ENCODE peak calls at places on chromosomes 3 and 15, in five cellular contexts. A, O, W, Z and M are unnamed samples.

GRCh38 chr3:15347737-15348110 is 15.3 kb upstream of the SH3BP5 start:
- DNase-seq in Z (no peak), W (no peak), O (peak; percentile 51), A (no peak), M (no peak)

GRCh38 chr15:63560741-63561448 is 36.3 kb upstream of the FBXL22 start:
- DNase-seq in Z (no peak), A (no peak), W (no peak), O (no peak), M (no peak)

GRCh38 chr15:29734917-29735572 is 87.2 kb downstream of the TJP1 start:
- DNase-seq in O (no peak), A (no peak), W (no peak), Z (peak; percentile 31), M (peak; percentile 24)

GRCh38 chr3:46097691-46098241 is 70.5 kb upstream of the XCR1 start:
- DNase-seq in Z (no peak), W (no peak), A (no peak), O (no peak), M (no peak)

GRCh38 chr3:15215996-15216395 is 9.9 kb downstream of the CAPN7 start:
- DNase-seq in Z (no peak), O (no peak), W (no peak), A (no peak), M (no peak)

GRCh38 chr3:131353946-131354345 is 27.6 kb upstream of the NUDT16 start:
- DNase-seq in W (no peak), Z (no peak), O (no peak), A (no peak), M (no peak)

GRCh38 chr3:195908439-195909293 is at the start of gene TNK2:
- DNase-seq in Z (no peak), W (peak; percentile 75), A (no peak), O (peak; percentile 39), M (no peak)

GRCh38 chr3:126553284-126553811 is 5.4 kb downstream of the C3orf22 start:
- DNase-seq in W (no peak), A (no peak), Z (no peak), O (no peak), M (no peak)

GRCh38 chr3:180528843-180529242 is 73.1 kb upstream of the TTC14 start:
- DNase-seq in W (no peak), Z (no peak), O (no peak), A (no peak), M (no peak)

DNA sequence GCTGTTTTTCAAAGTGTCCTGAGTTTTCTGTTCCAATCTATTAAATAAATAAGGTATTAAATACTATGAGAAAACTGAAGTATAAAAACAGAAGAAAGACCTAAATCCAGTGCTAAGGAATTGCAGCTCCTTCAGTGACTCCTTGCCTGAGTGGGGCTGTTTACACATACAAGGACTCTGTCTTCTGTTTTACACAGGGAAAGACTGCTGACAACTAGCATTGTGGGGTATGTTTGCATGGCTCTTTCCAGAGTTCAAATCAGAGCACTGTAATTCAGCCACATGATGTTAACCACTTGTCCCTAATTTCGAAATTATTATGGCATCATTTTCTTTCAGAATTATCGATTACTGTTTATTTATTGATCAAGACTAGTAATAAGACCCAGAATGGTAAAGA is 31.3 kb upstream of the MEIS2 start:
- DNase-seq in A (no peak), O (no peak), Z (no peak), W (no peak), M (no peak)
- TF ChIP-seq YY1 in A (no peak), O (no peak), Z (no peak), W (no peak), M (no peak)

DNA sequence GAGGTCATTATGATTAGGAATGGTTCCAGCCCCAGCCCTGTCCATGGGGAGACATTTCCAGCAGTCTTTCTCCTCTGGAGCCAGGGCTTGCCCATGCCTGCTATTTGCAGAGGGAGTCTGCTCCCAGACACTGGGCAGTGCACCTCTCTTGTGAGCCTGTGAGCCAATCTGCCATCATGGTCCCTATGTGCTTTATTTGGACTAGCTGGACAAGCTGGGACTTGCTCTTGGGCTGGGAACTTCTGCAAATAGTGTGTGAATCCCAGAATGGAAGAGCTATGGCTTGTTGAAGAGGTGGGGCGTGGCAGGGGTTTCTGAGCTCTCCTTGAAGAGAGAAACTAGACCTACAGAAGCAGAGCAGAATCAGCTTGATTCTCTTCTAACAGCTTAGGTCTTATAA is 53.7 kb upstream of the KY start:
- DNase-seq in W (no peak), O (no peak), Z (no peak), A (no peak), M (no peak)
- TF ChIP-seq YY1 in W (no peak), O (no peak), Z (no peak), A (no peak), M (no peak)

GRCh38 chr3:194773216-194773615 is 87.5 kb downstream of the FAM43A start:
- DNase-seq in A (no peak), W (no peak), Z (no peak), O (no peak), M (no peak)
- TF ChIP-seq YY1 in A (no peak), W (no peak), Z (no peak), O (no peak), M (no peak)

DNA sequence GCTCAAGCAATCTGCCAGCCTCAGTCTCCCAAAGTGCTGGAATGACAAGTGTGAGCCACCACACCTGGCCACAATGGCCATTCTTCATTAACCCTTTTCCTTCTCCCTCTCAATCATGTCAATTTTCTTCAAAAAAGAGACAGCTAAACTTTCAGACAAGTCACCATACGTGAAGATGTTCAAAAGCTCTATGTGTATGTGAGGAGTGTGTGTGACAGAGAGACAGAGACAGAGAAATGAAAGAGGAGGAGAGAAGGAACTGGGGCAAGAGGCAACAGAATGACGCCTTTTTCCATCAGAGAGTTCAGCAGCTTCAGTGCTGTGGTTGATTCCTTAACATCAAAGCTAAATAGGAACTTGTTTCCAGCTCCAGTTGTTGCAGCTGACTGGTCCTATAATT is 27.4 kb downstream of the OSBPL10 start:
- DNase-seq in W (no peak), O (no peak), Z (no peak), A (no peak), M (no peak)
- TF ChIP-seq YY1 in W (no peak), O (no peak), Z (no peak), A (no peak), M (no peak)

GRCh38 chr15:25862469-25863066 is 559 bp downstream of the ATP10A start:
- DNase-seq in A (no peak), O (no peak), Z (no peak), W (peak; percentile 68), M (no peak)

GRCh38 chr15:25860885-25861866 is 2.0 kb downstream of the ATP10A start:
- DNase-seq in O (no peak), A (no peak), Z (no peak), W (no peak), M (no peak)

GRCh38 chr15:25858952-25859760 is 4.0 kb downstream of the ATP10A start:
- DNase-seq in A (no peak), Z (no peak), O (no peak), W (no peak), M (no peak)

GRCh38 chr15:25862087-25862468 is 1.0 kb downstream of the ATP10A start:
- DNase-seq in W (no peak), O (no peak), A (no peak), Z (no peak), M (no peak)

GRCh38 chr15:25859838-25860645 is 3.1 kb downstream of the ATP10A start:
- DNase-seq in W (no peak), A (no peak), O (no peak), Z (no peak), M (no peak)
- TF ChIP-seq YY1 in W (no peak), A (no peak), O (no peak), Z (no peak), M (no peak)

DNA sequence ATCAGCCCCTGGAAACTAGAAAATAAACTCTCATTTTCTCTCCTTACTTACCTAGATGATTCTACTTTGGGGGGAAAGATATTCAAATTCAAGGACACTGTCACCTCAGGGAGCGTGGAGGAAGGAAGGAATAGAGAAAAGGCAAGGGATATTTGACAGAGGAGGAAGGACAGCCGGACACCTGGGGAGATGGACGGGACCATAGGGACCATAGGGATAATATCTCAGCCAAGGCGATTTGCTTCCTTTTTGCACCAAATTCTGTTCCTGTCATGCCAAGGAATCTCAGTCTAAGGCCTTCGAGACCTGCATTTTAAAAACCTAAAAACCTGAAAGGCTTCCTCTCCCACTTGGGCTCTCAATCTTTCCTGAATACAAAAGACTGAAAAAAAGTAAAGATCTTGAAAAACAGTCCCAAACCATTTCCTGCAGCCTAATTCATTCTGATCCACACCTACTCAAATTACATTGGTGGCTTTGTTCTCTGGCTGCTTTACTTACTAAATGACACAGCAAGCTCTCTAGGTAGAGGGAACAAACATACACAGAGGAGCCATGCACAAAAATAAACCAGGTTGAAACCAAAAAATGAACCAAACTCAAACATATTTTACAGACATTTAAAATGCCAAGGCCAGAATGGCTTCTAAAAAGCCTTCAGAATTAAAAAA is 73.8 kb upstream of the SLC24A5 start:
- DNase-seq in Z (no peak), O (no peak), A (peak; percentile 23), W (no peak), M (no peak)
- TF ChIP-seq YY1 in Z (no peak), O (no peak), A (no peak), W (no peak), M (no peak)

GRCh38 chr3:52315977-52316764 is at the start of gene DNAH1:
- DNase-seq in W (no peak), O (no peak), Z (no peak), A (no peak), M (no peak)
- TF ChIP-seq YY1 in W (no peak), O (no peak), Z (no peak), A (no peak), M (no peak)